ENCODE peak calls at places on chromosome 11, in nine cellular contexts. S is hypothalamus, Q is substantia nigra, H is EH, L is OCI-LY7, J is ACHN, E is HL-60, W is H9, I is NCI-H2227 treated with DMSO at 0.1 percent for 48 hours. A is an unnamed sample.

GRCh38 chr11:1842149-1843097 is 3.6 kb downstream of the TNNI2 start:
- DNase-seq in S (no peak), L (no peak), W (no peak), I (no peak), J (no peak), H (no peak), Q (no peak), E (no peak), A (no peak)

GRCh38 chr11:97893612-97894011 is 1127.1 kb upstream of the CNTN5 start:
- DNase-seq in I (no peak), J (no peak), Q (no peak), H (no peak), L (no peak), E (no peak), S (no peak), W (no peak), A (no peak)

GRCh38 chr11:17611049-17611448 is 64.0 kb downstream of the OTOG start:
- DNase-seq in W (no peak), I (no peak), E (no peak), S (no peak), Q (peak; percentile 56), L (no peak), H (no peak), J (no peak), A (no peak)

GRCh38 chr11:109968299-109968698 is 124.9 kb upstream of the ZC3H12C start:
- DNase-seq in Q (no peak), E (no peak), H (no peak), J (no peak), W (no peak), L (no peak), I (no peak), S (no peak), A (no peak)

GRCh38 chr11:117809236-117810055 is 12.4 kb upstream of the DSCAML1 start:
- DNase-seq in H (peak; percentile 39), E (peak; percentile 78), L (no peak), Q (peak; percentile 83), S (peak; percentile 80), J (peak; percentile 38), I (peak; percentile 69), W (peak; percentile 81), A (peak; percentile 74)

GRCh38 chr11:62402226-62402625 is 16.6 kb upstream of the SCGB1A1 start:
- DNase-seq in S (no peak), I (no peak), J (no peak), E (peak; percentile 78), H (no peak), W (no peak), L (no peak), Q (no peak), A (no peak)

GRCh38 chr11:106344392-106344791 is 266.9 kb downstream of the AASDHPPT start:
- DNase-seq in L (no peak), W (no peak), S (no peak), Q (no peak), H (peak; percentile 53), I (no peak), E (no peak), J (no peak), A (no peak)

GRCh38 chr11:1761110-1761856 is 2.4 kb downstream of the CTSD start:
- DNase-seq in L (no peak), Q (no peak), H (no peak), S (no peak), W (no peak), J (no peak), E (no peak), I (no peak), A (no peak)

GRCh38 chr11:15911377-15912044 is 444.8 kb downstream of the SOX6 start:
- DNase-seq in W (no peak), Q (peak; percentile 41), S (no peak), L (no peak), E (peak; percentile 50), J (no peak), I (no peak), H (peak; percentile 58), A (no peak)

GRCh38 chr11:2582436-2582931 is 117.3 kb downstream of the KCNQ1OT1 start:
- DNase-seq in E (no peak), W (peak; percentile 22), H (no peak), Q (no peak), L (no peak), J (no peak), I (no peak), S (no peak), A (peak; percentile 50)

GRCh38 chr11:57327721-57328120 is 3.0 kb upstream of the TNKS1BP1 start:
- DNase-seq in E (no peak), Q (no peak), S (no peak), L (no peak), W (no peak), J (no peak), I (no peak), H (no peak), A (no peak)

GRCh38 chr11:75578977-75579376 is 16.9 kb downstream of the SERPINH1 start:
- DNase-seq in I (no peak), S (no peak), J (no peak), Q (no peak), L (no peak), H (peak; percentile 70), W (no peak), E (no peak), A (no peak)

GRCh38 chr11:15987044-15987443 is 369.3 kb downstream of the SOX6 start:
- DNase-seq in H (no peak), E (no peak), W (no peak), L (no peak), J (no peak), Q (no peak), S (no peak), I (no peak), A (no peak)